ENCODE peak calls at places on chromosomes 16 and 17, in seven cellular contexts. T, Y, O, X, R, M and L are unnamed samples.
A peak's percentile ranks its signal among the peaks of the same experiment; 100 is the strongest.

GRCh38 chr17:45279898-45280297 is 18.0 kb upstream of the SPATA32 start:
- DNase-seq in M (no peak), Y (no peak), O (no peak), R (no peak), X (no peak), T (no peak), L (no peak)

GRCh38 chr16:11604783-11605563 is 18.3 kb upstream of the LITAF start:
- DNase-seq in O (no peak), M (no peak), X (peak; percentile 26), R (no peak), Y (peak; percentile 9), T (peak; percentile 67), L (no peak)

GRCh38 chr17:73267648-73268537 is 6.2 kb upstream of the CPSF4L start:
- DNase-seq in T (no peak), Y (no peak), R (peak; percentile 50), O (no peak), X (no peak), M (no peak), L (no peak)

GRCh38 chr16:48511071-48511540 is 98.9 kb downstream of the N4BP1 start:
- DNase-seq in Y (no peak), X (peak; percentile 17), T (no peak), R (no peak), O (no peak), M (no peak), L (no peak)

GRCh38 chr17:2435181-2435741 is 34.4 kb upstream of the MNT start:
- DNase-seq in X (no peak), Y (no peak), M (no peak), O (no peak), T (no peak), R (no peak), L (no peak)

GRCh38 chr17:4560837-4561241 is 462 bp upstream of the GGT6 start:
- DNase-seq in Y (no peak), M (no peak), R (no peak), T (peak; percentile 61), O (no peak), X (no peak), L (no peak)

GRCh38 chr16:56608876-56609462 is 585 bp downstream of the MT2A start:
- DNase-seq in Y (no peak), O (no peak), R (no peak), T (no peak), X (no peak), M (no peak), L (no peak)

GRCh38 chr16:49269231-49269630 is 12.4 kb downstream of the CBLN1 start:
- DNase-seq in O (no peak), R (no peak), Y (no peak), T (no peak), X (no peak), M (no peak), L (no peak)

GRCh38 chr17:15966183-15966878 is 21.4 kb downstream of the ADORA2B start:
- DNase-seq in T (peak; percentile 88), R (no peak), M (no peak), O (no peak), X (no peak), Y (peak; percentile 88), L (no peak)

GRCh38 chr17:71455219-71455618 is 665.6 kb upstream of the SOX9 start:
- DNase-seq in R (no peak), O (no peak), Y (no peak), T (no peak), X (no peak), M (no peak), L (no peak)